ENCODE peak calls at places on chromosomes 3 and 15, in five cellular contexts. One of them, this sample, is unnamed.
A peak's percentile ranks its signal among the peaks of the same experiment; 100 is the strongest.

GRCh38 chr3:97968376-97968775 is 3.9 kb downstream of the RIOX2 start:
- DNase-seq in T-cell: no peak
- DNase-seq in EL: no peak
- DNase-seq in head of caudate nucleus: no peak
- DNase-seq in left ventricle myocardium superior: no peak
- DNase-seq in this sample: no peak

GRCh38 chr15:29430831-29431230 is 161.2 kb upstream of the NSMCE3 start:
- DNase-seq in head of caudate nucleus: no peak
- DNase-seq in EL: no peak
- DNase-seq in left ventricle myocardium superior: no peak
- DNase-seq in T-cell: no peak
- DNase-seq in this sample: no peak

GRCh38 chr3:115469649-115470048 is 153.7 kb upstream of the GAP43 start:
- DNase-seq in left ventricle myocardium superior: no peak
- DNase-seq in T-cell: no peak
- DNase-seq in head of caudate nucleus: no peak
- DNase-seq in EL: no peak
- DNase-seq in this sample: no peak

GRCh38 chr3:139455855-139456254 is 20.5 kb downstream of the RBP2 start:
- DNase-seq in T-cell: no peak
- DNase-seq in left ventricle myocardium superior: no peak
- DNase-seq in EL: no peak
- DNase-seq in head of caudate nucleus: no peak
- DNase-seq in this sample: no peak

GRCh38 chr3:34012102-34012461 is 213.7 kb downstream of the PDCD6IP start:
- DNase-seq in left ventricle myocardium superior: no peak
- DNase-seq in T-cell: no peak
- DNase-seq in EL: peak; percentile 98
- DNase-seq in head of caudate nucleus: no peak
- DNase-seq in this sample: peak; percentile 94

GRCh38 chr15:73954188-73955145 is 28.2 kb downstream of the LOXL1 start:
- DNase-seq in head of caudate nucleus: no peak
- DNase-seq in T-cell: no peak
- DNase-seq in left ventricle myocardium superior: no peak
- DNase-seq in EL: no peak
- DNase-seq in this sample: no peak

GRCh38 chr3:48918388-48919214 is at the start of gene ARIH2:
- DNase-seq in T-cell: peak; percentile 85
- DNase-seq in EL: peak; percentile 95
- DNase-seq in left ventricle myocardium superior: peak; percentile 97
- DNase-seq in head of caudate nucleus: peak; percentile 94
- DNase-seq in this sample: peak; percentile 82

GRCh38 chr15:62021991-62022600 is 38.2 kb downstream of the VPS13C start:
- DNase-seq in head of caudate nucleus: no peak
- DNase-seq in left ventricle myocardium superior: no peak
- DNase-seq in T-cell: no peak
- DNase-seq in EL: no peak
- DNase-seq in this sample: no peak

GRCh38 chr3:10332481-10333358 is 11.8 kb upstream of the SEC13 start:
- DNase-seq in left ventricle myocardium superior: no peak
- DNase-seq in T-cell: no peak
- DNase-seq in EL: no peak
- DNase-seq in head of caudate nucleus: no peak
- DNase-seq in this sample: no peak

GRCh38 chr3:28476764-28477163 is 128.1 kb upstream of the AZI2 start:
- DNase-seq in head of caudate nucleus: no peak
- DNase-seq in T-cell: no peak
- DNase-seq in left ventricle myocardium superior: no peak
- DNase-seq in EL: no peak
- DNase-seq in this sample: no peak

GRCh38 chr15:38176155-38176554 is 76.5 kb upstream of the SPRED1 start:
- DNase-seq in T-cell: no peak
- DNase-seq in left ventricle myocardium superior: no peak
- DNase-seq in head of caudate nucleus: no peak
- DNase-seq in EL: peak; percentile 68
- DNase-seq in this sample: peak; percentile 75

GRCh38 chr3:67517781-67518180 is 136.6 kb downstream of the SUCLG2 start:
- DNase-seq in head of caudate nucleus: no peak
- DNase-seq in T-cell: no peak
- DNase-seq in EL: no peak
- DNase-seq in left ventricle myocardium superior: no peak
- DNase-seq in this sample: no peak

GRCh38 chr15:88375234-88375926 is 91.8 kb downstream of the MRPL46 start:
- DNase-seq in head of caudate nucleus: peak; percentile 76
- DNase-seq in left ventricle myocardium superior: no peak
- DNase-seq in EL: peak; percentile 88
- DNase-seq in T-cell: no peak
- DNase-seq in this sample: peak; percentile 55

GRCh38 chr3:170862618-170863374 is 7.2 kb downstream of the RPL22L1 start:
- DNase-seq in T-cell: no peak
- DNase-seq in left ventricle myocardium superior: no peak
- DNase-seq in EL: peak; percentile 38
- DNase-seq in head of caudate nucleus: no peak
- DNase-seq in this sample: peak; percentile 67

GRCh38 chr15:80607288-80607980 is 87.7 kb upstream of the ABHD17C start:
- DNase-seq in EL: no peak
- DNase-seq in head of caudate nucleus: no peak
- DNase-seq in left ventricle myocardium superior: no peak
- DNase-seq in T-cell: no peak
- DNase-seq in this sample: no peak

GRCh38 chr15:55993804-55994539 is 560 bp upstream of the NEDD4 start:
- DNase-seq in head of caudate nucleus: no peak
- DNase-seq in left ventricle myocardium superior: no peak
- DNase-seq in EL: peak; percentile 74
- DNase-seq in T-cell: no peak
- DNase-seq in this sample: peak; percentile 41

GRCh38 chr3:14256046-14256445 is 77.4 kb downstream of the LSM3 start:
- DNase-seq in left ventricle myocardium superior: no peak
- DNase-seq in head of caudate nucleus: no peak
- DNase-seq in EL: no peak
- DNase-seq in T-cell: no peak
- DNase-seq in this sample: no peak

GRCh38 chr3:161420746-161421145 is 49.4 kb upstream of the SPTSSB start:
- DNase-seq in EL: no peak
- DNase-seq in left ventricle myocardium superior: no peak
- DNase-seq in head of caudate nucleus: no peak
- DNase-seq in T-cell: no peak
- DNase-seq in this sample: peak; percentile 28

GRCh38 chr3:167941234-167941995 is 154.3 kb downstream of the GOLIM4 start:
- DNase-seq in left ventricle myocardium superior: peak; percentile 23
- DNase-seq in T-cell: no peak
- DNase-seq in head of caudate nucleus: no peak
- DNase-seq in EL: peak; percentile 55
- DNase-seq in this sample: peak; percentile 59

GRCh38 chr3:57382933-57383332 is 90.4 kb upstream of the ASB14 start:
- DNase-seq in left ventricle myocardium superior: no peak
- DNase-seq in T-cell: no peak
- DNase-seq in EL: peak; percentile 15
- DNase-seq in head of caudate nucleus: peak; percentile 14
- DNase-seq in this sample: peak; percentile 26

GRCh38 chr15:40845036-40845435 is 1.2 kb downstream of the SPINT1 start:
- DNase-seq in left ventricle myocardium superior: no peak
- DNase-seq in EL: no peak
- DNase-seq in T-cell: no peak
- DNase-seq in head of caudate nucleus: no peak
- DNase-seq in this sample: no peak

GRCh38 chr3:123371859-123372767 is 76.8 kb downstream of the ADCY5 start:
- DNase-seq in EL: no peak
- DNase-seq in T-cell: no peak
- DNase-seq in head of caudate nucleus: no peak
- DNase-seq in left ventricle myocardium superior: no peak
- DNase-seq in this sample: no peak

GRCh38 chr3:48478631-48479555 is 25.1 kb downstream of the SHISA5 start:
- DNase-seq in EL: no peak
- DNase-seq in T-cell: peak; percentile 66
- DNase-seq in left ventricle myocardium superior: no peak
- DNase-seq in head of caudate nucleus: no peak
- DNase-seq in this sample: no peak

GRCh38 chr15:39922450-39923092 is 2.5 kb upstream of the GPR176 start:
- DNase-seq in left ventricle myocardium superior: no peak
- DNase-seq in T-cell: no peak
- DNase-seq in head of caudate nucleus: no peak
- DNase-seq in EL: no peak
- DNase-seq in this sample: no peak

GRCh38 chr15:28914046-28914445 is 28.3 kb downstream of the APBA2 start:
- DNase-seq in head of caudate nucleus: no peak
- DNase-seq in left ventricle myocardium superior: no peak
- DNase-seq in T-cell: no peak
- DNase-seq in EL: no peak
- DNase-seq in this sample: no peak

This sample was measured in brain microvascular endothelial cell.